ENCODE peak calls at places on chromosomes 5 and 9, in ten cellular contexts. Q, O, V, I, C, T, M, Z, J and H are unnamed samples.
A peak's percentile ranks its signal among the peaks of the same experiment; 100 is the strongest.

GRCh38 chr9:133571491-133571890 is 37.0 kb downstream of the ADAMTSL2 start:
- DNase-seq in Q (no peak), O (no peak), V (no peak), I (no peak), C (no peak), T (no peak), M (no peak), Z (no peak), J (no peak), H (no peak)

GRCh38 chr9:127205952-127206351 is 58.6 kb upstream of the GARNL3 start:
- DNase-seq in Q (no peak), O (no peak), V (no peak), I (no peak), C (no peak), T (no peak), M (no peak), Z (no peak), J (no peak), H (no peak)

GRCh38 chr5:125256296-125256695 is 509.9 kb upstream of the ZNF608 start:
- DNase-seq in Q (no peak), O (no peak), V (no peak), I (no peak), C (no peak), T (no peak), M (no peak), Z (no peak), J (no peak), H (no peak)

GRCh38 chr9:130361873-130362362 is 82.8 kb upstream of the ASS1 start:
- DNase-seq in Q (no peak), O (no peak), V (no peak), I (no peak), C (no peak), T (no peak), M (no peak), Z (no peak), J (no peak), H (peak; percentile 73)

GRCh38 chr5:891837-892389 is 688 bp downstream of the BRD9 start:
- DNase-seq in Q (no peak), O (peak; percentile 29), V (no peak), I (peak; percentile 37), C (no peak), T (peak; percentile 17), M (no peak), Z (no peak), J (no peak), H (no peak)

GRCh38 chr9:115164511-115164974 is 46.6 kb upstream of the TNC start:
- DNase-seq in Q (peak; percentile 50), O (no peak), V (no peak), I (no peak), C (no peak), T (peak; percentile 33), M (no peak), Z (no peak), J (peak; percentile 14), H (peak; percentile 90)

GRCh38 chr5:181028032-181028819 is 11.8 kb upstream of the BTNL9 start:
- DNase-seq in Q (no peak), O (no peak), V (no peak), I (no peak), C (no peak), T (no peak), M (no peak), Z (no peak), J (no peak), H (peak; percentile 36)

GRCh38 chr5:112977440-112977861 is 853 bp downstream of the DCP2 start:
- DNase-seq in Q (no peak), O (no peak), V (no peak), I (peak; percentile 48), C (no peak), T (no peak), M (no peak), Z (no peak), J (no peak), H (no peak)

GRCh38 chr9:18673179-18673578 is 199.2 kb downstream of the ADAMTSL1 start:
- DNase-seq in Q (no peak), O (no peak), V (no peak), I (peak; percentile 57), C (no peak), T (no peak), M (no peak), Z (no peak), J (no peak), H (no peak)

GRCh38 chr9:130927995-130928900 is 10.8 kb downstream of the FIBCD1 start:
- DNase-seq in Q (no peak), O (peak; percentile 32), V (no peak), I (peak; percentile 29), C (no peak), T (peak; percentile 72), M (peak; percentile 79), Z (peak; percentile 80), J (peak; percentile 91), H (peak; percentile 92)

GRCh38 chr9:94772654-94773303 is 46.3 kb downstream of the AOPEP start:
- DNase-seq in Q (no peak), O (no peak), V (no peak), I (no peak), C (no peak), T (peak; percentile 86), M (no peak), Z (no peak), J (no peak), H (no peak)

GRCh38 chr5:133818031-133818431 is 150.4 kb downstream of the C5orf15 start:
- DNase-seq in Q (peak; percentile 24), O (no peak), V (no peak), I (no peak), C (no peak), T (peak; percentile 5), M (no peak), Z (peak; percentile 80), J (peak; percentile 94), H (no peak)

GRCh38 chr5:44774279-44774880 is 34.4 kb upstream of the MRPS30 start:
- DNase-seq in Q (no peak), O (no peak), V (no peak), I (peak; percentile 48), C (no peak), T (peak; percentile 52), M (no peak), Z (no peak), J (peak; percentile 11), H (no peak)

GRCh38 chr5:100903036-100903887 is at the start of gene ST8SIA4:
- DNase-seq in Q (peak; percentile 55), O (peak; percentile 90), V (peak; percentile 93), I (peak; percentile 91), C (peak; percentile 81), T (peak; percentile 33), M (peak; percentile 84), Z (peak; percentile 81), J (peak; percentile 44), H (peak; percentile 92)

GRCh38 chr5:100901851-100902341 is 1.2 kb downstream of the ST8SIA4 start:
- DNase-seq in Q (no peak), O (peak; percentile 53), V (peak; percentile 52), I (peak; percentile 86), C (peak; percentile 54), T (no peak), M (peak; percentile 37), Z (peak; percentile 32), J (no peak), H (no peak)

GRCh38 chr5:100902406-100903035 is 561 bp downstream of the ST8SIA4 start:
- DNase-seq in Q (no peak), O (no peak), V (no peak), I (peak; percentile 65), C (no peak), T (no peak), M (peak; percentile 18), Z (no peak), J (no peak), H (no peak)

GRCh38 chr5:100905259-100905914 is 2.3 kb upstream of the ST8SIA4 start:
- DNase-seq in Q (no peak), O (no peak), V (no peak), I (no peak), C (no peak), T (no peak), M (no peak), Z (no peak), J (no peak), H (no peak)

DNA sequence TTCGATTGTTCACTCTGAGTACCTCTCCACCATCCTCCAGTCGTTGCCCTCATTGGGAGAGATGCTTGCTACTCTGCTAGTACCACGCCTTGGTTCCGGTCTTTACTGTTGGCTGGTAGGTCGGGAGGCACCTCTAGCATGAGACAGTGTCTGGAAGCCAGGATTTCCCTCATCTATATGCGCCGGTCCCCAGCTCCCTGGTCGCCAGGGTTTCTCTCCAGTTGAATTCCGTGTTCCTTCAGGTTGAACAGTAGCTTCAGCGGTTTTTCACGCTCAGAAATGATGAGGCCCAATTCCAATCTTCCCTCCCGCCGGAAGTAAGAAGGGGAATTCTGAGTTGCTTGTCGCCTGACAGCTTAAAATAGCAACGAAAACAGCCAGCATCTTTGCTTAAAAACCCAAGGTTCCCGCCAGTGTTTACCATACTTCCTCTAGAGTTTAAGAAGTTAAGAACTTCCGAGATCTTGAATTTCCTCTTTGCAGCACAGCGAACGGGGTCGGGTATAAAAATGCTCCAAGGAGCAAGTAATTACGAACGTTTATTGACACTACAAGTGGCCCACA is 1.3 kb upstream of the ST8SIA4 start:
- DNase-seq in Q (no peak), O (peak; percentile 30), V (peak; percentile 44), I (no peak), C (peak; percentile 32), T (no peak), M (peak; percentile 24), Z (peak; percentile 26), J (no peak), H (peak; percentile 37)
- H3K4me3 ChIP-seq in Q (peak overlapping the region; percentile 55), O (peak overlapping the region; percentile 33), V (peak overlapping the region; percentile 73), I (peak overlapping the region; percentile 10), C (peak overlapping the region; percentile 35), T (no peak overlapping the region), M (peak overlapping the region; percentile 46), Z (peak overlapping the region; percentile 55), J (no peak overlapping the region), H (peak overlapping the region; percentile 71)

GRCh38 chr5:179912386-179912785 is 4.7 kb upstream of the TBC1D9B start:
- DNase-seq in Q (no peak), O (no peak), V (no peak), I (no peak), C (no peak), T (no peak), M (no peak), Z (peak; percentile 53), J (no peak), H (no peak)
- H3K4me1 ChIP-seq in Q (no peaks in the 10 kb centered on the region), O (peaks cover 4% of the 10 kb centered on the region), V (peaks cover 25% of the 10 kb centered on the region), I (peaks cover 4% of the 10 kb centered on the region), C (no peaks in the 10 kb centered on the region), T (peaks cover 7% of the 10 kb centered on the region), M (peaks cover 6% of the 10 kb centered on the region), Z (peaks cover 20% of the 10 kb centered on the region), J (peaks cover 7% of the 10 kb centered on the region), H (no peaks in the 10 kb centered on the region)

DNA sequence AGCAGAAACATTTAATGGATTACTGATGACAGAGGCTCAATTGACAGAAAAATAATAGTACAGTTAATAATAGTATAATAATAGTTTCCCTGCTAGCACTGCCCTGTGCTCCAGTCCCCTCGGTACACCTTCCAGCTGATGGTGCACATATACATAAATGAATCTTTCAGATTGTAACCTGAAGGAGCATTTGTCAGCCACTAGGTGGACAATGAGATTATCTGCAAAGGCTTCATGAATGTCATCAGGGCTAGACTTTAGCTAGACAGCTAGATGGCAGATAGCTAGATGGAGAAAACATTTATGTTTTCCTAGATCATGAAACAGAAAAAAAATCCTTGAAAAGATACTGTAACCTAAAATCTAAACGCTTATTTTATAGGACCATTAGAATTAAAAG is 304.4 kb upstream of the SMC2 start:
- DNase-seq in Q (no peak), O (no peak), V (no peak), I (no peak), C (no peak), T (no peak), M (no peak), Z (no peak), J (no peak), H (no peak)
- TF ChIP-seq CTCF in Q (no peak), O (peak; percentile 12), V (peak; percentile 13), I (no peak), C (no peak), T (no peak), M (peak; percentile 35), Z (no peak), J (no peak), H (no peak)

GRCh38 chr5:126780165-126780827 is 3.4 kb downstream of the LMNB1 start:
- DNase-seq in Q (no peak), O (peak; percentile 51), V (no peak), I (peak; percentile 56), C (no peak), T (peak; percentile 81), M (peak; percentile 47), Z (peak; percentile 38), J (peak; percentile 49), H (no peak)
- H3K4me3 ChIP-seq in Q (no peak overlapping the region), O (no peak overlapping the region), V (no peak overlapping the region), I (no peak overlapping the region), C (no peak overlapping the region), T (no peak overlapping the region), M (no peak overlapping the region), Z (peak overlapping the region; percentile 13), J (no peak overlapping the region), H (no peak overlapping the region)